ENCODE peak calls at places on chromosomes 1 and 21, in four cellular contexts. Q, S, Z and A are unnamed samples.

GRCh38 chr1:153613406-153613805 is 469 bp upstream of the S100A16 start:
- DNase-seq in Q (no peak), S (no peak), Z (no peak), A (no peak)

GRCh38 chr1:94755675-94756074 is 64.5 kb upstream of the SLC44A3 start:
- DNase-seq in Q (no peak), S (peak), Z (no peak), A (peak)

GRCh38 chr1:64686828-64687724 is 57.8 kb upstream of the RAVER2 start:
- DNase-seq in Q (peak), S (peak), Z (no peak), A (no peak)

GRCh38 chr1:116666090-116666489 is 1.4 kb downstream of the IGSF3 start:
- DNase-seq in Q (no peak), S (no peak), Z (no peak), A (no peak)

GRCh38 chr21:33510826-33511225 is 19.3 kb upstream of the DNAJC28 start:
- DNase-seq in Q (no peak), S (peak), Z (no peak), A (no peak)

GRCh38 chr1:116168277-116169032 is 57.3 kb downstream of the MAB21L3 start:
- DNase-seq in Q (peak), S (peak), Z (no peak), A (peak)

GRCh38 chr1:26544156-26544555 is 14.6 kb downstream of the RPS6KA1 start:
- DNase-seq in Q (no peak), S (no peak), Z (no peak), A (no peak)

GRCh38 chr1:203410117-203410900 is 59.4 kb upstream of the FMOD start:
- DNase-seq in Q (no peak), S (no peak), Z (no peak), A (no peak)

GRCh38 chr1:27592600-27593340 is 11.2 kb downstream of the AHDC1 start:
- DNase-seq in Q (no peak), S (no peak), Z (no peak), A (no peak)

GRCh38 chr1:227299688-227300087 is 18.6 kb downstream of the CDC42BPA start:
- DNase-seq in Q (no peak), S (peak), Z (no peak), A (no peak)

GRCh38 chr1:248873409-248873992 is 14.6 kb upstream of the ZNF692 start:
- DNase-seq in Q (peak), S (peak), Z (peak), A (peak)

GRCh38 chr1:62746086-62746808 is 37.7 kb upstream of the ATG4C start:
- DNase-seq in Q (no peak), S (peak), Z (no peak), A (no peak)

GRCh38 chr1:227952374-227953021 is 4.8 kb upstream of the WNT9A start:
- DNase-seq in Q (no peak), S (no peak), Z (no peak), A (no peak)

GRCh38 chr21:45920824-45921600 is 60.6 kb upstream of the COL6A1 start:
- DNase-seq in Q (no peak), S (no peak), Z (no peak), A (no peak)

GRCh38 chr1:29409616-29410015 is 173.3 kb downstream of the PTPRU start:
- DNase-seq in Q (no peak), S (no peak), Z (no peak), A (no peak)

GRCh38 chr1:231286603-231287002 is 45.6 kb downstream of the GNPAT start:
- DNase-seq in Q (no peak), S (no peak), Z (no peak), A (no peak)

GRCh38 chr1:33286451-33287185 is 30.3 kb downstream of the ZNF362 start:
- DNase-seq in Q (no peak), S (no peak), Z (no peak), A (no peak)
- TF ChIP-seq SPI1 in Q (no peak), S (no peak), Z (no peak), A (no peak)

GRCh38 chr1:67561704-67562113 is 123.3 kb upstream of the GADD45A start:
- DNase-seq in Q (peak), S (peak), Z (peak), A (peak)

GRCh38 chr1:67566803-67567202 is 118.2 kb upstream of the GADD45A start:
- DNase-seq in Q (no peak), S (no peak), Z (no peak), A (no peak)

GRCh38 chr1:67563684-67564083 is 121.3 kb upstream of the GADD45A start:
- DNase-seq in Q (no peak), S (no peak), Z (no peak), A (no peak)

GRCh38 chr1:67560580-67561285 is 124.3 kb upstream of the GADD45A start:
- DNase-seq in Q (no peak), S (no peak), Z (no peak), A (peak)

DNA sequence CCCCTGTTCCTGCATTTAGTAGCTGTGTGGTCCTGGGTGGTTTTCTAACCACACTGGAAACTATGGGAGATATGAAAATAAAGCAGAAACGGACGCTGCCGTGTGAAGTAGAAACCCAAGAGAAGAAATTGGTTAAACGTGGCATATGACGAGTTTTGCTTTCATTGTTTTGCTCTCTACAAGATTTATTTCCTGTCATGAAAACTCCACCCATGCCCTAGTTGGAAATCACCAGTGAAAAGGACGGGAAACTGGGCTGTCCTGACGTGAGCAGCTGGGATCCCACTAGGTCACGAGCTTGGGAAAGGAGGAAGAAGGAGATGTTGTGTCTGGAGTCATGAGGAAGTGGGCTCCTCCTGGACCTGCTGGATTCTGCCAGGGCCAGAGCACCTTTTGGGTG is 120.8 kb upstream of the GADD45A start:
- DNase-seq in Q (no peak), S (no peak), Z (no peak), A (no peak)
- TF ChIP-seq SPI1 in Q (no peak), S (no peak), Z (no peak), A (no peak)

GRCh38 chr1:38014724-38015424 is 2.3 kb downstream of the UTP11 start:
- DNase-seq in Q (no peak), S (peak), Z (no peak), A (no peak)
- TF ChIP-seq SPI1 in Q (no peak), S (no peak), Z (no peak), A (no peak)

GRCh38 chr1:205525495-205526285 is 21.2 kb downstream of the CDK18 start:
- DNase-seq in Q (no peak), S (no peak), Z (no peak), A (no peak)

GRCh38 chr1:205522692-205523091 is 18.2 kb downstream of the CDK18 start:
- DNase-seq in Q (no peak), S (no peak), Z (no peak), A (no peak)

GRCh38 chr1:205523261-205523890 is 18.9 kb downstream of the CDK18 start:
- DNase-seq in Q (no peak), S (no peak), Z (no peak), A (no peak)

GRCh38 chr1:205524794-205525101 is 20.3 kb downstream of the CDK18 start:
- DNase-seq in Q (no peak), S (no peak), Z (no peak), A (no peak)

GRCh38 chr1:205523891-205524793 is 19.7 kb downstream of the CDK18 start:
- DNase-seq in Q (peak), S (peak), Z (no peak), A (no peak)
- TF ChIP-seq SPI1 in Q (no peak), S (no peak), Z (no peak), A (no peak)

DNA sequence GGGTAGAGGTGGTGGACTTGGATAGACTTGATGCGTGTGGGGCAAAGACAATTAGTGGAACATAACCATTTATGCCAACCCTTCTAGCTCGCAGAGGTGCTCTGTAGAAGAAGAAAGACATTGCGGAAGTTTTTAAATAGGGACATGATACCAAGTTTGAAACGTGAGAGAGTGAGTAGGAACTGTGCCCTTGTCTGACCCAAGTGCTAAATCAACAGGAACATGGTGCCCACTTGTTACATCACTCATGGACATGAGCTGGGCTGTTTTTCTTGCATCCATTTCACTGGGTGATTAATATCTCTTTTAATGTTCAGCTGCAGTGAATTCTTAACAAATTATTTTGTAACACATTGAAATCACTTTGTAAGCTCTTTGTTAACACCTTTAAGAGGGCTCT is 408.1 kb upstream of the VAMP3 start:
- DNase-seq in Q (no peak), S (no peak), Z (no peak), A (no peak)
- TF ChIP-seq SPI1 in Q (no peak), S (no peak), Z (no peak), A (no peak)